ENCODE peak calls at places on chromosomes 7 and 10, in nine cellular contexts. Z is GM23248; I is left ventricle myocardium inferior; Y is neural progenitor cell; R is A549; M is hepatocyte; G is GM12878; X is H9; A is CD8-positive, alpha-beta T cell. N is an unnamed sample.

GRCh38 chr7:141409911-141410329 is 141.3 kb upstream of the AGK start:
- DNase-seq in Z (no peak), I (no peak), Y (peak; percentile 81), R (no peak), M (no peak), G (no peak), X (peak; percentile 61), A (no peak), N (no peak)

GRCh38 chr10:61750943-61751471 is 88.3 kb downstream of the CABCOCO1 start:
- DNase-seq in Z (peak; percentile 77), I (peak; percentile 27), Y (peak; percentile 68), R (peak; percentile 22), M (peak; percentile 87), G (peak; percentile 27), X (peak; percentile 79), A (peak; percentile 58), N (peak; percentile 68)

GRCh38 chr10:7501157-7501556 is 90.3 kb upstream of the SFMBT2 start:
- DNase-seq in Z (no peak), I (no peak), Y (no peak), R (no peak), M (no peak), G (no peak), X (no peak), A (no peak), N (no peak)

GRCh38 chr10:118850418-118851061 is 95.8 kb upstream of the CACUL1 start:
- DNase-seq in Z (peak; percentile 80), I (peak; percentile 60), Y (peak; percentile 87), R (no peak), M (peak; percentile 72), G (no peak), X (peak; percentile 79), A (peak; percentile 56), N (peak; percentile 90)

GRCh38 chr10:33939892-33940291 is 605.4 kb upstream of the NRP1 start:
- DNase-seq in Z (no peak), I (no peak), Y (peak; percentile 3), R (no peak), M (no peak), G (no peak), X (peak; percentile 30), A (no peak), N (no peak)

GRCh38 chr10:128627811-128628210 is 501.6 kb upstream of the MKI67 start:
- DNase-seq in Z (no peak), I (no peak), Y (no peak), R (no peak), M (no peak), G (no peak), X (no peak), A (no peak), N (no peak)

GRCh38 chr10:57786850-57787750 is 480.6 kb downstream of the IPMK start:
- DNase-seq in Z (no peak), I (no peak), Y (no peak), R (no peak), M (no peak), G (no peak), X (peak; percentile 43), A (no peak), N (no peak)

GRCh38 chr10:125067764-125068163 is 92.6 kb downstream of the CTBP2 start:
- DNase-seq in Z (no peak), I (peak; percentile 13), Y (no peak), R (no peak), M (no peak), G (no peak), X (no peak), A (no peak), N (no peak)

GRCh38 chr10:14588084-14588937 is 186.4 kb downstream of the FAM107B start:
- DNase-seq in Z (peak; percentile 98), I (no peak), Y (no peak), R (peak; percentile 40), M (peak; percentile 70), G (no peak), X (peak; percentile 14), A (no peak), N (no peak)

GRCh38 chr10:6465437-6465836 is 114.6 kb downstream of the PRKCQ start:
- DNase-seq in Z (no peak), I (no peak), Y (no peak), R (no peak), M (no peak), G (no peak), X (no peak), A (no peak), N (no peak)

GRCh38 chr7:42233939-42234338 is 3.1 kb downstream of the GLI3 start:
- DNase-seq in Z (peak; percentile 70), I (no peak), Y (peak; percentile 34), R (no peak), M (no peak), G (no peak), X (no peak), A (no peak), N (no peak)

GRCh38 chr7:4794591-4795350 is 19.3 kb downstream of the AP5Z1 start:
- DNase-seq in Z (no peak), I (no peak), Y (no peak), R (no peak), M (no peak), G (no peak), X (peak; percentile 73), A (no peak), N (no peak)

GRCh38 chr7:4790516-4790991 is 15.1 kb downstream of the AP5Z1 start:
- DNase-seq in Z (no peak), I (no peak), Y (no peak), R (no peak), M (no peak), G (no peak), X (no peak), A (no peak), N (no peak)

GRCh38 chr7:4791738-4792536 is 16.5 kb downstream of the AP5Z1 start:
- DNase-seq in Z (peak; percentile 88), I (peak; percentile 84), Y (peak; percentile 93), R (no peak), M (peak; percentile 50), G (no peak), X (peak; percentile 91), A (peak; percentile 88), N (no peak)

GRCh38 chr7:4791101-4791737 is 15.8 kb downstream of the AP5Z1 start:
- DNase-seq in Z (no peak), I (no peak), Y (no peak), R (no peak), M (no peak), G (no peak), X (no peak), A (no peak), N (no peak)

DNA sequence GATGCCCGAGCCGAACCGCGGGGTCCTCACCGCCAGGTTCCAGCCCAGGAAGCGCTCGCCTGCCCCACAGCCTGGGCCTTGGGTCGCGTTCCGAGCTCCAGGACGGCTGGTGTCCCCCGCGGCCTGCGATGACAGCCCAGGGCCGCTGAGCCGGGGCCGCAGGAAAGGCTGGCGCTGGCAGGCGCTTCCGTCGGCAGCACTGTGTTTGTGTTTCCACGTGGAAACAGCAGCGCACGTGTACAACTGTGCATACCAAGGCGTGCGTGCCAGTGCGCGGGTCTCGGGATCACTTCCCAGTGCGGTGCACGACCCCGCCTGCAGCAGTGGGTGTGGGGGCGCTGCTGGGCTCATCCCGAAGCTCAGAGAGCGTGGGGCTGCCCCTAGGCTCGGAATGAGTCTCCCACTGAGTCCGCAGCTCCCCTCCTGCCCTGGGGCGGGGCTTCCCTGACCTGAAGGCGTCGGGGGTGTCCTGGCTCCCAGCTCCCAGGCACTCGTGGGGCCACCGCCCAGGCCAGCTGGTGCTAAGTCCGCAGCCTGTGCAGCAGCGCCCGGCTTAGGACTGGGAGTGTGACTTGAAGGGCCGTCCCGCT is 17.2 kb downstream of the AP5Z1 start:
- DNase-seq in Z (peak; percentile 53), I (no peak), Y (peak; percentile 73), R (no peak), M (no peak), G (no peak), X (peak; percentile 52), A (no peak), N (no peak)
- H3K27ac ChIP-seq in Z (no peak overlapping the region), I (peak overlapping the region; percentile 75), Y (no peak overlapping the region), R (no peak overlapping the region), M (no peak overlapping the region), G (no peak overlapping the region), X (no peak overlapping the region), A (no peak overlapping the region), N (no peak overlapping the region)

GRCh38 chr10:84214612-84215235 is 10.6 kb downstream of the LRIT2 start:
- DNase-seq in Z (peak; percentile 32), I (no peak), Y (peak; percentile 60), R (no peak), M (no peak), G (no peak), X (peak; percentile 72), A (peak; percentile 28), N (no peak)
- H3K9me3 ChIP-seq in Z (no peaks in the 10 kb centered on the region), I (no peaks in the 10 kb centered on the region), Y (no peaks in the 10 kb centered on the region), R (peaks cover under 1% of the 10 kb centered on the region), M (no peaks in the 10 kb centered on the region), G (peaks cover 4% of the 10 kb centered on the region), X (no peaks in the 10 kb centered on the region), A (no peaks in the 10 kb centered on the region), N (no peaks in the 10 kb centered on the region)

DNA sequence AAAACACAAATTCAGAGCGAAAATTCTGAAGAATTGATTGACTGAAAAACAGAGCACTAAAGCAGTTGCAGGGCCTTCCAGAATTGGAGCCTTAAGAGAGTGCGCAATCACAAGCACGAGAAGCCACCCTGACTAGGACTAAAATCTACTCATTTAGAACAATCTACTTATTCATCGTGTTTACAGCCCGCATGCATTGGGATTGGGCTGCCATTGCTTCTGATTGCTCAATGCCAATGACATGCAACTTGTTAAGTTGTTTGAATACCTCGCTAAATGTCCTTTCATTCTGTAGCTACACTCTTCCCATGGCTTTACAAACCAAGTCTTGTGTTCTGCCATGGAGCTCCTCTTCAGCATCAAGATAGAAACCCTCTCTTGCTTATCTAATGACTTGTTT is 425.9 kb upstream of the POM121L12 start:
- DNase-seq in Z (no peak), I (no peak), Y (no peak), R (no peak), M (no peak), G (no peak), X (no peak), A (no peak), N (no peak)
- H3K27ac ChIP-seq in Z (no peak overlapping the region), I (no peak overlapping the region), Y (no peak overlapping the region), R (no peak overlapping the region), M (no peak overlapping the region), G (no peak overlapping the region), X (no peak overlapping the region), A (no peak overlapping the region), N (no peak overlapping the region)

GRCh38 chr10:131400518-131400917 is 89.0 kb upstream of the TCERG1L start:
- DNase-seq in Z (no peak), I (no peak), Y (no peak), R (no peak), M (no peak), G (no peak), X (no peak), A (no peak), N (no peak)

GRCh38 chr10:131406676-131407392 is 95.3 kb upstream of the TCERG1L start:
- DNase-seq in Z (no peak), I (no peak), Y (no peak), R (no peak), M (no peak), G (no peak), X (no peak), A (no peak), N (no peak)

GRCh38 chr10:131404886-131405285 is 93.4 kb upstream of the TCERG1L start:
- DNase-seq in Z (no peak), I (no peak), Y (no peak), R (no peak), M (no peak), G (no peak), X (no peak), A (no peak), N (no peak)

GRCh38 chr10:131402771-131403723 is 91.5 kb upstream of the TCERG1L start:
- DNase-seq in Z (no peak), I (no peak), Y (no peak), R (no peak), M (no peak), G (no peak), X (no peak), A (no peak), N (no peak)

GRCh38 chr10:131403936-131404335 is 92.4 kb upstream of the TCERG1L start:
- DNase-seq in Z (no peak), I (no peak), Y (no peak), R (no peak), M (no peak), G (no peak), X (no peak), A (no peak), N (no peak)
- H3K9me3 ChIP-seq in Z (no peaks in the 10 kb centered on the region), I (no peaks in the 10 kb centered on the region), Y (no peaks in the 10 kb centered on the region), R (no peaks in the 10 kb centered on the region), M (no peaks in the 10 kb centered on the region), G (no peaks in the 10 kb centered on the region), X (no peaks in the 10 kb centered on the region), A (no peaks in the 10 kb centered on the region), N (no peaks in the 10 kb centered on the region)